ENCODE peak calls at places on chromosomes 5 and 9, in seven cellular contexts. Z is NCI-H2029, K is SW480, P is neuronal stem cell, R is H9, W is Caco-2, O is GM04504. Q is an unnamed sample.

GRCh38 chr5:6398570-6399230 is 20.4 kb upstream of the MED10 start:
- DNase-seq in K (no peak), R (no peak), O (no peak), Z (no peak), W (no peak), P (no peak), Q (peak)

GRCh38 chr9:8262625-8263622 is 463.3 kb upstream of the DMAC1 start:
- DNase-seq in Z (no peak), O (no peak), W (no peak), R (no peak), P (no peak), K (no peak), Q (no peak)

GRCh38 chr9:102069969-102070368 is 331.5 kb upstream of the GRIN3A start:
- DNase-seq in Z (no peak), W (no peak), K (no peak), O (no peak), R (no peak), P (no peak), Q (no peak)

GRCh38 chr9:87160148-87161107 is 213.1 kb upstream of the GAS1 start:
- DNase-seq in W (no peak), K (no peak), R (no peak), O (no peak), Z (no peak), P (no peak), Q (no peak)

GRCh38 chr9:38356851-38357250 is 35.7 kb upstream of the ALDH1B1 start:
- DNase-seq in P (no peak), R (no peak), K (no peak), Z (no peak), W (no peak), O (no peak), Q (no peak)

GRCh38 chr5:154391788-154392187 is 54.0 kb upstream of the SAP30L start:
- DNase-seq in P (no peak), R (no peak), Z (no peak), W (no peak), O (no peak), K (no peak), Q (no peak)

GRCh38 chr5:148875205-148875875 is 48.9 kb downstream of the ADRB2 start:
- DNase-seq in Z (no peak), R (no peak), W (no peak), K (no peak), P (no peak), O (no peak), Q (no peak)

GRCh38 chr9:127122176-127123151 is at the start of gene ANGPTL2:
- DNase-seq in W (no peak), P (peak), Z (peak), R (peak), K (no peak), O (peak), Q (peak)

GRCh38 chr5:3372289-3372688 is 223.3 kb upstream of the IRX1 start:
- DNase-seq in K (no peak), P (no peak), O (no peak), W (no peak), R (no peak), Z (no peak), Q (no peak)

GRCh38 chr9:2621678-2622360 is at the start of gene VLDLR:
- DNase-seq in O (no peak), Z (no peak), W (peak), K (peak), P (peak), R (peak), Q (no peak)

GRCh38 chr9:12849486-12850010 is 74.7 kb downstream of the LURAP1L start:
- DNase-seq in R (no peak), O (peak), P (no peak), Z (no peak), K (no peak), W (no peak), Q (no peak)

GRCh38 chr5:43400082-43400481 is 12.1 kb downstream of the CCL28 start:
- DNase-seq in O (no peak), Z (no peak), W (no peak), R (no peak), K (no peak), P (no peak), Q (no peak)

Q was measured in right atrium auricular region.